ENCODE peak calls at places on chromosomes 16 and 17, in six cellular contexts. T, F, U, M, S and V are unnamed samples. For H3K4me1, the result is how much of the 10 kb centered on the place peaks cover.

GRCh38 chr17:56947741-56948140 is 13.1 kb downstream of the COIL start:
- DNase-seq in T (no peak), U (no peak), M (no peak), S (no peak), F (no peak), V (no peak)

GRCh38 chr16:3561626-3562025 is 15.6 kb downstream of the NLRC3 start:
- DNase-seq in S (no peak), M (no peak), T (no peak), F (peak), U (no peak), V (no peak)

GRCh38 chr17:77724876-77725615 is 233.5 kb upstream of the TNRC6C start:
- DNase-seq in M (no peak), F (no peak), U (peak), T (no peak), S (no peak), V (no peak)

GRCh38 chr17:3049705-3050295 is 13.6 kb downstream of the OR1D5 start:
- DNase-seq in U (no peak), S (peak), T (no peak), M (peak), F (no peak), V (no peak)

GRCh38 chr16:81873843-81874752 is 95.0 kb downstream of the PLCG2 start:
- DNase-seq in T (peak), F (no peak), S (peak), U (peak), M (peak), V (no peak)

GRCh38 chr16:80114699-80115098 is 426.1 kb upstream of the DYNLRB2 start:
- DNase-seq in S (no peak), F (no peak), U (no peak), M (no peak), T (no peak), V (no peak)

GRCh38 chr16:56203052-56203451 is 11.8 kb downstream of the GNAO1 start:
- DNase-seq in M (peak), T (peak), S (no peak), U (no peak), F (no peak), V (peak)

GRCh38 chr17:76569607-76570279 is 15.9 kb downstream of the ST6GALNAC2 start:
- DNase-seq in S (peak), F (no peak), U (peak), M (peak), T (peak), V (no peak)

GRCh38 chr17:80169784-80170500 is at the start of gene CARD14:
- DNase-seq in S (peak), M (no peak), U (peak), T (no peak), F (no peak), V (no peak)

GRCh38 chr17:45235071-45236001 is 13.7 kb downstream of the FMNL1 start:
- DNase-seq in S (peak), F (peak), M (peak), T (peak), U (peak), V (peak)

GRCh38 chr17:1957037-1957436 is 68.1 kb downstream of the RTN4RL1 start:
- DNase-seq in M (no peak), S (peak), F (no peak), T (no peak), U (no peak), V (no peak)

GRCh38 chr16:13936596-13937081 is 16.7 kb downstream of the ERCC4 start:
- DNase-seq in T (no peak), M (no peak), S (peak), U (no peak), F (no peak), V (no peak)

GRCh38 chr17:74694081-74694480 is 18.6 kb downstream of the CD300LF start:
- DNase-seq in T (no peak), F (no peak), M (no peak), U (no peak), S (no peak), V (no peak)

GRCh38 chr17:70187383-70187782 is 18.1 kb downstream of the KCNJ2 start:
- DNase-seq in S (peak), U (no peak), F (no peak), T (no peak), M (no peak), V (no peak)

GRCh38 chr17:61201211-61201610 is 198.4 kb upstream of the TBX2 start:
- DNase-seq in M (no peak), F (no peak), T (no peak), U (no peak), S (peak), V (no peak)

GRCh38 chr16:46689492-46690280 is at the start of gene ORC6:
- DNase-seq in F (peak), U (peak), M (peak), T (peak), S (peak), V (peak)

GRCh38 chr17:79007504-79008381 is 1.8 kb downstream of the CANT1 start:
- DNase-seq in F (no peak), M (no peak), S (no peak), T (no peak), U (no peak), V (no peak)

GRCh38 chr16:70250748-70251650 is 741 bp downstream of the EXOSC6 start:
- DNase-seq in M (peak), S (peak), T (peak), U (peak), F (peak), V (no peak)

GRCh38 chr17:14813649-14814048 is 451.5 kb downstream of the PMP22 start:
- DNase-seq in U (no peak), T (peak), M (peak), S (peak), F (peak), V (peak)

GRCh38 chr17:6464446-6465041 is 20.3 kb downstream of the PIMREG start:
- DNase-seq in M (no peak), T (no peak), F (peak), S (no peak), U (no peak), V (no peak)

GRCh38 chr17:6470146-6470718 is 26.0 kb downstream of the PIMREG start:
- DNase-seq in M (no peak), F (no peak), T (no peak), S (no peak), U (no peak), V (no peak)

GRCh38 chr17:6468051-6468790 is 24.0 kb downstream of the PIMREG start:
- DNase-seq in F (no peak), U (no peak), T (no peak), S (no peak), M (no peak), V (no peak)

GRCh38 chr17:6465206-6466003 is 21.1 kb downstream of the PIMREG start:
- DNase-seq in F (peak), T (no peak), U (no peak), S (no peak), M (no peak), V (no peak)

DNA sequence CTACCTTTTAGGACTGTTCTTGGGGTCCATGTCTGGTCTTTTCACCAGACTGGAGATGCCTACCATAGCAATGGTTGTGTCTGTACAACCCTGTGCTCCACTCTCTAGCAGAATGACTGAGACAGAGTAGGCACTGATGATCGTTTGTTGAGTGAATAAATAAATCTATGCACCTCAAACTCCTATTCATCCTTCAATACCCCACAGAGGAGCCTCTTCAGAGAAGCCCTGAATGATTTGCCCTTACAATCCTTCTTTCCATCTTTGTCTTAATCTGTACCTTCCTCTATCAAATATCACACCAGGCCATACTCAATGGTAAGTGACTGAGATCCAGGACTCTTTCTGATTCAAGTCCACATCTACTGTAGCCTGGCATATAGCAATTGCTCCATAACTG is 23.3 kb downstream of the PIMREG start:
- DNase-seq in T (no peak), U (no peak), M (no peak), S (no peak), F (no peak), V (no peak)
- H3K4me1 ChIP-seq in T (under half), U (under half), M (under half), S (under half), F (under half), V (under half)

GRCh38 chr17:32567086-32567485 is 80.3 kb downstream of the CDK5R1 start:
- DNase-seq in T (no peak), M (no peak), U (no peak), F (no peak), S (peak), V (no peak)
- H3K4me1 ChIP-seq in T (under half), M (under half), U (under half), F (under half), S (under half), V (under half)

GRCh38 chr16:68377221-68377620 is 66.4 kb downstream of the PRMT7 start:
- DNase-seq in S (no peak), F (peak), M (no peak), U (no peak), T (no peak), V (no peak)

GRCh38 chr16:68374961-68375660 is 64.3 kb downstream of the PRMT7 start:
- DNase-seq in S (no peak), M (peak), F (peak), U (no peak), T (peak), V (no peak)

GRCh38 chr16:68375801-68376536 is 65.2 kb downstream of the PRMT7 start:
- DNase-seq in F (peak), S (no peak), U (no peak), M (no peak), T (no peak), V (peak)

GRCh38 chr16:68377667-68378420 is 67.0 kb downstream of the PRMT7 start:
- DNase-seq in F (peak), M (no peak), S (no peak), T (no peak), U (peak), V (no peak)

GRCh38 chr16:68376590-68376989 is 65.8 kb downstream of the PRMT7 start:
- DNase-seq in S (no peak), F (peak), U (no peak), M (no peak), T (no peak), V (no peak)
- H3K4me1 ChIP-seq in S (under half), F (under half), U (under half), M (under half), T (under half), V (under half)

DNA sequence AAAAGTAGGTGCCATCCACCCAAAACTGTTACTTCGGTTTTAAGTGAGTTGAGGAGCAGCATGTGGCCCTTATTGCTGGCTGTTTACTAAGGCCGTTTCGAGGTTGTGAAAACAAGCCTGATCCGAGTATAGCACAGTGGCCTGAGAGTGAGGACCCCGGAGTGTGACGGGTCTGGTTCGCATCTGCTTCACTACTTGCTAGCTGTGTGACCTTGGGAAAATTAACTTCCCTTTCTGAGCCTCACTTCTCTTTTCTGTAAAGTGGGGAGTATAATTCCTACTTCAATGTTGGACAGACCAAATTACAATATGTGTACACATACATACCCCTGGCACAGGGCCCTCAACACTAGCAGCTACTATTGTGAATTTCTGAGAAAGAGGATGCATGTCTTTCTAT is 11.7 kb upstream of the HEATR6 start:
- DNase-seq in F (no peak), S (no peak), T (no peak), U (no peak), M (no peak), V (no peak)
- H3K4me1 ChIP-seq in F (under half), S (under half), T (under half), U (half or more), M (under half), V (under half)